ENCODE peak calls at places on chromosomes 13 and 19, in eight cellular contexts. X, M, I, F, V, H, D and Z are unnamed samples.

GRCh38 chr19:49851456-49852259 is 699 bp downstream of the PTOV1 start:
- DNase-seq in V (no peak), M (peak), D (peak), X (no peak), F (peak), H (no peak), I (no peak), Z (peak)

GRCh38 chr19:1657632-1658445 is 5.4 kb upstream of the TCF3 start:
- DNase-seq in M (no peak), H (no peak), I (no peak), F (no peak), V (no peak), D (no peak), X (no peak), Z (no peak)

GRCh38 chr13:98571955-98572662 is 4.8 kb downstream of the STK24 start:
- DNase-seq in I (no peak), F (no peak), D (peak), V (no peak), M (peak), X (no peak), H (no peak), Z (peak)

GRCh38 chr19:34676697-34677385 is at the start of gene SCGB2B2:
- DNase-seq in V (peak), X (peak), D (peak), I (peak), M (peak), F (peak), H (peak), Z (no peak)

GRCh38 chr19:10568444-10568825 is 344 bp downstream of the CDKN2D start:
- DNase-seq in M (peak), I (peak), D (peak), V (peak), X (no peak), H (no peak), F (no peak), Z (no peak)

GRCh38 chr19:56838930-56839664 is 1.4 kb downstream of the PEG3 start:
- DNase-seq in H (peak), X (no peak), D (peak), M (no peak), F (peak), I (no peak), V (no peak), Z (peak)

GRCh38 chr13:23469901-23470525 is 36.5 kb upstream of the SACS start:
- DNase-seq in X (no peak), H (no peak), F (no peak), I (no peak), V (no peak), M (no peak), D (no peak), Z (peak)

GRCh38 chr13:30153871-30154426 is 153.4 kb downstream of the KATNAL1 start:
- DNase-seq in V (no peak), I (no peak), D (no peak), H (no peak), X (no peak), M (no peak), F (no peak), Z (peak)

GRCh38 chr19:43501661-43502418 is 2.7 kb downstream of the PHLDB3 start:
- DNase-seq in M (no peak), F (no peak), D (no peak), V (no peak), I (no peak), X (no peak), H (no peak), Z (no peak)

GRCh38 chr13:31818236-31818635 is 78.9 kb downstream of the RXFP2 start:
- DNase-seq in M (no peak), D (no peak), V (no peak), F (no peak), X (no peak), I (no peak), H (no peak), Z (no peak)

GRCh38 chr19:6086081-6086858 is 24.0 kb downstream of the RFX2 start:
- DNase-seq in I (no peak), H (no peak), X (no peak), M (peak), D (no peak), V (no peak), F (no peak), Z (no peak)

GRCh38 chr19:50314724-50315700 is 14.2 kb downstream of the KCNC3 start:
- DNase-seq in I (no peak), V (no peak), M (no peak), X (no peak), F (no peak), D (no peak), H (no peak), Z (no peak)

GRCh38 chr13:76822691-76823267 is 63.4 kb downstream of the KCTD12 start:
- DNase-seq in X (no peak), F (no peak), H (no peak), I (no peak), D (peak), V (no peak), M (no peak), Z (peak)

GRCh38 chr19:56253737-56254136 is 18.8 kb upstream of the EDDM13 start:
- DNase-seq in H (no peak), M (peak), D (peak), I (no peak), F (peak), X (peak), V (no peak), Z (peak)

GRCh38 chr13:28653111-28653510 is 5.8 kb upstream of the POMP start:
- DNase-seq in V (no peak), F (no peak), X (no peak), I (no peak), M (no peak), D (no peak), H (no peak), Z (no peak)

GRCh38 chr13:99078014-99078771 is 100.3 kb upstream of the DOCK9 start:
- DNase-seq in X (no peak), I (no peak), V (no peak), M (no peak), D (no peak), H (no peak), F (no peak), Z (no peak)

GRCh38 chr13:109545964-109546363 is 240.4 kb downstream of the IRS2 start:
- DNase-seq in X (no peak), M (no peak), D (no peak), V (no peak), I (no peak), H (no peak), F (no peak), Z (no peak)

GRCh38 chr13:108618233-108618632 is 11.2 kb upstream of the MYO16 start:
- DNase-seq in H (no peak), F (no peak), V (no peak), X (no peak), D (no peak), M (no peak), I (no peak), Z (no peak)

GRCh38 chr19:48991823-48992570 is 1.1 kb downstream of the GYS1 start:
- DNase-seq in F (peak), X (no peak), V (no peak), I (no peak), H (no peak), M (no peak), D (no peak), Z (peak)

GRCh38 chr13:99658266-99658991 is 157.2 kb downstream of the TM9SF2 start:
- DNase-seq in M (no peak), D (no peak), F (peak), X (no peak), V (no peak), H (peak), I (peak), Z (peak)

GRCh38 chr19:30064776-30065494 is 122.9 kb downstream of the URI1 start:
- DNase-seq in H (no peak), V (no peak), I (no peak), F (peak), X (no peak), D (no peak), M (no peak), Z (no peak)

GRCh38 chr13:66556306-66556705 is 673.8 kb downstream of the PCDH9 start:
- DNase-seq in M (no peak), I (no peak), F (no peak), D (no peak), V (no peak), X (no peak), H (no peak), Z (no peak)

GRCh38 chr13:23069571-23069970 is 111.2 kb upstream of the SGCG start:
- DNase-seq in F (no peak), M (no peak), H (no peak), I (no peak), D (no peak), V (no peak), X (no peak), Z (peak)

GRCh38 chr13:92535222-92536006 is 691.2 kb upstream of the GPC6 start:
- DNase-seq in H (no peak), V (no peak), D (no peak), X (no peak), I (no peak), M (no peak), F (no peak), Z (no peak)

GRCh38 chr19:47598407-47599349 is 10.3 kb upstream of the BICRA start:
- DNase-seq in M (no peak), X (no peak), I (no peak), V (no peak), F (no peak), H (no peak), D (no peak), Z (peak)

GRCh38 chr13:49165798-49166752 is 54.1 kb upstream of the MLNR start:
- DNase-seq in X (no peak), H (no peak), F (no peak), M (no peak), I (no peak), V (no peak), D (no peak), Z (no peak)

GRCh38 chr19:2428027-2428690 is 773 bp upstream of the TIMM13 start:
- DNase-seq in F (peak), H (peak), I (no peak), X (no peak), D (peak), V (no peak), M (peak), Z (peak)

GRCh38 chr19:10549733-10550132 is 6.0 kb downstream of the ATG4D start:
- DNase-seq in M (no peak), I (no peak), H (no peak), D (no peak), F (no peak), V (no peak), X (no peak), Z (no peak)

GRCh38 chr13:31038834-31039552 is 106.5 kb downstream of the TEX26 start:
- DNase-seq in V (no peak), X (peak), I (no peak), M (no peak), F (no peak), D (peak), H (no peak), Z (no peak)

GRCh38 chr13:30305456-30305855 is 1.9 kb downstream of the KATNAL1 start:
- DNase-seq in M (no peak), D (no peak), I (no peak), H (no peak), F (no peak), V (no peak), X (no peak), Z (no peak)

GRCh38 chr13:64850017-64850416 is 2380.1 kb downstream of the PCDH9 start:
- DNase-seq in M (no peak), D (no peak), X (no peak), V (no peak), I (no peak), F (no peak), H (no peak), Z (no peak)

GRCh38 chr13:42969558-42970172 is 22.4 kb downstream of the EPSTI1 start:
- DNase-seq in D (peak), H (peak), M (no peak), I (peak), X (peak), V (peak), F (peak), Z (peak)

GRCh38 chr19:49151339-49152217 is 3.6 kb downstream of the HRC start:
- DNase-seq in I (no peak), H (no peak), M (peak), F (peak), X (no peak), D (peak), V (no peak), Z (peak)

GRCh38 chr19:2337329-2337707 is 8.8 kb downstream of the SPPL2B start:
- DNase-seq in H (peak), V (no peak), X (no peak), M (no peak), I (no peak), F (peak), D (no peak), Z (no peak)

GRCh38 chr13:93304134-93304533 is 77.5 kb downstream of the GPC6 start:
- DNase-seq in D (no peak), I (no peak), X (no peak), M (no peak), V (no peak), F (no peak), H (no peak), Z (no peak)

GRCh38 chr13:47459512-47459911 is 541.6 kb downstream of the SUCLA2 start:
- DNase-seq in I (no peak), H (no peak), M (no peak), X (no peak), D (no peak), F (no peak), V (no peak), Z (peak)

GRCh38 chr13:68272652-68273051 is 1042.5 kb upstream of the PCDH9 start:
- DNase-seq in F (no peak), M (no peak), V (no peak), I (no peak), H (no peak), D (no peak), X (no peak), Z (no peak)

GRCh38 chr19:18474366-18474887 is 36.5 kb upstream of the ISYNA1 start:
- DNase-seq in I (no peak), X (no peak), H (no peak), F (no peak), V (no peak), D (no peak), M (no peak), Z (no peak)